ENCODE peak calls at places on chromosomes 11 and 22, in eight cellular contexts. Y is SJSA1, N is Peyer's patch, I is right lobe of liver, Z is DND-41, R is Caco-2, Q is transverse colon, J is upper lobe of left lung. L is an unnamed sample.

GRCh38 chr11:59179121-59179520 is 7.2 kb downstream of the DTX4 start:
- DNase-seq in Z (no peak), Y (no peak), N (no peak), I (no peak), J (no peak), Q (no peak), R (no peak), L (no peak)

GRCh38 chr11:8813658-8814057 is 97.3 kb upstream of the AKIP1 start:
- DNase-seq in I (peak; percentile 59), N (peak; percentile 29), Y (peak; percentile 58), R (peak; percentile 88), Z (peak; percentile 66), J (no peak), Q (peak; percentile 80), L (peak; percentile 64)

GRCh38 chr22:50699754-50700386 is 27.2 kb downstream of the SHANK3 start:
- DNase-seq in Q (no peak), Y (no peak), I (peak; percentile 39), N (no peak), J (no peak), Z (no peak), R (peak; percentile 24), L (peak; percentile 13)

GRCh38 chr11:122633219-122633829 is 22.2 kb upstream of the UBASH3B start:
- DNase-seq in Q (no peak), J (no peak), R (peak; percentile 58), Z (peak; percentile 38), I (no peak), Y (no peak), N (no peak), L (no peak)

GRCh38 chr22:30289980-30290313 is 642 bp upstream of the CASTOR1 start:
- DNase-seq in Z (no peak), N (no peak), J (no peak), R (no peak), I (no peak), Y (no peak), Q (no peak), L (no peak)

GRCh38 chr11:45624095-45624494 is 41.3 kb downstream of the CHST1 start:
- DNase-seq in Q (no peak), J (no peak), R (no peak), I (no peak), Z (no peak), N (no peak), Y (no peak), L (no peak)

GRCh38 chr11:92504534-92504933 is 279.9 kb downstream of the FAT3 start:
- DNase-seq in I (no peak), N (no peak), Y (no peak), Z (no peak), Q (no peak), R (no peak), J (no peak), L (no peak)

GRCh38 chr22:31776231-31776630 is 22.4 kb downstream of the DEPDC5 start:
- DNase-seq in N (no peak), R (no peak), Z (no peak), J (no peak), Y (no peak), I (no peak), Q (no peak), L (no peak)

GRCh38 chr11:65576232-65576866 is 496 bp downstream of the EHBP1L1 start:
- DNase-seq in N (no peak), Z (peak; percentile 40), R (no peak), Y (no peak), J (no peak), I (no peak), Q (no peak), L (no peak)
- H3K4me1 ChIP-seq in N (peaks cover 8% of the 10 kb centered on the region), Z (peaks cover 60% of the 10 kb centered on the region), R (peaks cover 35% of the 10 kb centered on the region), Y (peaks cover 60% of the 10 kb centered on the region), J (peaks cover 49% of the 10 kb centered on the region), I (peaks cover 42% of the 10 kb centered on the region), Q (peaks cover 38% of the 10 kb centered on the region), L (no peaks in the 10 kb centered on the region)

GRCh38 chr11:118658372-118659313 is 20.8 kb downstream of the TREH start:
- DNase-seq in Y (peak; percentile 5), I (no peak), Q (no peak), J (peak; percentile 59), N (no peak), R (peak; percentile 47), Z (no peak), L (no peak)
- H3K4me1 ChIP-seq in Y (peaks cover 3% of the 10 kb centered on the region), I (peaks cover 9% of the 10 kb centered on the region), Q (peaks cover 11% of the 10 kb centered on the region), J (peaks cover 5% of the 10 kb centered on the region), N (no peaks in the 10 kb centered on the region), R (peaks cover 37% of the 10 kb centered on the region), Z (peaks cover 10% of the 10 kb centered on the region), L (peaks cover 5% of the 10 kb centered on the region)

GRCh38 chr22:36369004-36369921 is 18.5 kb downstream of the MYH9 start:
- DNase-seq in R (no peak), Q (no peak), Z (no peak), Y (no peak), J (no peak), I (no peak), N (no peak), L (no peak)

GRCh38 chr22:36371920-36372319 is 15.8 kb downstream of the MYH9 start:
- DNase-seq in Z (no peak), R (no peak), J (no peak), I (no peak), Q (no peak), Y (no peak), N (no peak), L (no peak)

GRCh38 chr22:36368359-36368983 is 19.3 kb downstream of the MYH9 start:
- DNase-seq in J (no peak), Z (no peak), N (no peak), R (peak; percentile 69), I (no peak), Y (peak; percentile 93), Q (no peak), L (peak; percentile 86)

GRCh38 chr22:36367479-36367878 is 20.3 kb downstream of the MYH9 start:
- DNase-seq in N (no peak), R (no peak), J (no peak), Q (no peak), Y (no peak), I (no peak), Z (no peak), L (no peak)

DNA sequence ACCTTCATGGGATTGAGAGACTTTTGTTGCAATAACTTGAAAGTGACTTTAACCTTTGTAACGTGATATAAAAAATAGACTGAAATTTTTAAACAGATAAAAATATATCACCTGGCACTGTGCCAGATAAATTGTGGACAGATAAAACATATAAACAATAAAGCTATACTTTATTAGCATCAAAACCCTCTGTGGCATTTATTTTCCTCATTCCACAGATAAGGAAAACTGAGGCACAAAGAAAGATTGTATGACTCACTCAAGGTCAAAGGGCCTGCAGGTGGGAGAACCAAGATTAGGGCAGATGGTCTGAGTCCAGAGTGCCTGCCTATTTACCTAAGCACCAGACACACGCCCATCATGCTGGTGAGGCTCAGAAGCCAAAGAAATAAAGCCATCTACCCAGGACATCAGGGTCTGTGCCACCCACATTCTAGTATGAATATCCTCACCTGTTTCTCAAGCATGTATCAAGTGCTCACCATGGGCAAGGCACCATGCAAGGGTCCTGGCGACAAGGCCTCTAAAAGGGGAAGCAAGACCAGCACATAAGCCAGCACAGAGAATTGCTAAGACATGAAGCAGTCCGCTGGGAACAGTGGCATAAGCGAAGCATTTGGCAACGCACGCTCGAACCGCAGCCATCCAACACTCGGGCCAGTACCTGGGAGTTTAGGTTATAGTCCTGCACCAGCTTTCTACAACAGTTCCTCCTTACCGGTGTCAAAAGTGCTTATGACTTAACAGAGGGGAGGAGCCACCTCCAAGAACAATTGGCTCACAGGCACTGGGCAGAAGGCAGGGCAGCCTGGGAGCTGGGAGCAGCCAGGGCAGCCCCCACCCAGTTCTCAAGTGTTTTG is 17.6 kb downstream of the MYH9 start:
- DNase-seq in N (no peak), J (no peak), I (no peak), Q (peak; percentile 80), Y (peak; percentile 52), Z (no peak), R (no peak), L (no peak)
- H3K4me1 ChIP-seq in N (peaks cover 39% of the 10 kb centered on the region), J (peaks cover 99% of the 10 kb centered on the region), I (peaks cover 97% of the 10 kb centered on the region), Q (peaks cover 96% of the 10 kb centered on the region), Y (peaks cover 98% of the 10 kb centered on the region), Z (peaks cover 56% of the 10 kb centered on the region), R (peaks cover 90% of the 10 kb centered on the region), L (peaks cover 29% of the 10 kb centered on the region)

GRCh38 chr11:129319201-129319600 is 56.4 kb upstream of the BARX2 start:
- DNase-seq in Z (no peak), R (no peak), Q (no peak), J (no peak), Y (no peak), N (no peak), I (no peak), L (no peak)
- H3K4me1 ChIP-seq in Z (no peaks in the 10 kb centered on the region), R (peaks cover 73% of the 10 kb centered on the region), Q (peaks cover 16% of the 10 kb centered on the region), J (peaks cover 40% of the 10 kb centered on the region), Y (no peaks in the 10 kb centered on the region), N (peaks cover 12% of the 10 kb centered on the region), I (peaks cover 39% of the 10 kb centered on the region), L (no peaks in the 10 kb centered on the region)

GRCh38 chr11:64870893-64871849 is 7.2 kb downstream of the EHD1 start:
- DNase-seq in Y (no peak), I (no peak), Z (no peak), Q (peak; percentile 64), J (no peak), R (peak; percentile 34), N (no peak), L (no peak)

GRCh38 chr11:64869571-64870175 is 8.7 kb downstream of the EHD1 start:
- DNase-seq in I (no peak), Q (no peak), Y (no peak), R (no peak), J (no peak), N (no peak), Z (no peak), L (peak; percentile 72)

GRCh38 chr11:64867748-64868462 is 10.5 kb downstream of the EHD1 start:
- DNase-seq in J (no peak), R (no peak), Y (no peak), Q (no peak), N (no peak), I (no peak), Z (no peak), L (no peak)

GRCh38 chr11:64870176-64870892 is 8.1 kb downstream of the EHD1 start:
- DNase-seq in Q (peak; percentile 36), R (peak; percentile 81), N (no peak), Y (peak; percentile 46), I (no peak), Z (no peak), J (peak; percentile 86), L (no peak)

DNA sequence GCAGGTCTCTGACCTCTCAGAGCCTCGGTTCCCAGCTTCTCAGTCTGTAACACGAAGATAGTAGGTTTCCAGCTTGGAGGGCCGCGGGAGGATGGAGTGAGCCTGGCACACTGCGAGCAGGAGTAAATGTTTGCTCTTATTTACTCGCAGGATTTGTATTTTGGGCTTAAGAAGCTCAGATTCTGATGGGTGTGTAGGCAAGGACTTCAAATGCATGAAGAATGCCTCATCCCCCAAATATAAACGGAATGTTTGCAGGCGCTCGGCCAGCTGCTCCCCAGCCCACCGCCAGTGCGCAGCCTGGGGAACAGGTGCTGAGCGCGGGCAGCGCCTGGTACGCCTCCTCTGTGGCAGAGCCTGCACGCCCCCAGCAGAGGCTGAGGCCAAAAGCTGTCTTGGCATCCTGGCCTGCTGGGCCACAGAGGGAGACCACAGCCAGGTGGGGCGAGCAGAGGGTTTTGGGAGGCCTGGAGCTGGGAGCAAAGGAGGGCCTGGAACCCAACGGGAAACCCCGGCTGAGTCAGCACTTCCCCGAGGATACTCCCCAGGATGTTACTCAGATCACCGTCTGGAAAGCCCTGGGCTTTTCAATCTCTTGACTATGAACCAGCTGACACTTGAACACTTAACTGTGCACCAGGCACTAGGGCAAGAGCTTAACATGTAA is 9.4 kb downstream of the EHD1 start:
- DNase-seq in R (no peak), Z (no peak), J (peak; percentile 85), I (no peak), N (no peak), Y (peak; percentile 95), Q (no peak), L (no peak)
- H3K4me1 ChIP-seq in R (peaks cover 73% of the 10 kb centered on the region), Z (no peaks in the 10 kb centered on the region), J (peaks cover 93% of the 10 kb centered on the region), I (peaks cover 60% of the 10 kb centered on the region), N (peaks cover 19% of the 10 kb centered on the region), Y (peaks cover 66% of the 10 kb centered on the region), Q (peaks cover 65% of the 10 kb centered on the region), L (peaks cover 7% of the 10 kb centered on the region)

L was measured in BE2C.